ENCODE peak calls at places on chromosomes 4 and X, in six cellular contexts. F, O, Q, X, J and U are unnamed samples.

GRCh38 chr4:183733181-183733580 is 74.1 kb downstream of the TRAPPC11 start:
- DNase-seq in J (no peak), X (no peak), Q (no peak), F (no peak), O (no peak), U (no peak)

GRCh38 chr4:13524504-13525243 is 19.6 kb downstream of the NKX3-2 start:
- DNase-seq in Q (no peak), O (no peak), J (no peak), X (no peak), F (no peak), U (no peak)

GRCh38 chrX:102341867-102342266 is 94.9 kb downstream of the NXF2 start:
- DNase-seq in O (no peak), X (no peak), J (no peak), F (no peak), Q (no peak), U (no peak)

GRCh38 chr4:123305746-123306145 is 90.8 kb upstream of the SPRY1 start:
- DNase-seq in Q (no peak), O (no peak), J (no peak), X (no peak), F (no peak), U (no peak)

GRCh38 chrX:38817004-38817703 is 15.9 kb downstream of the MID1IP1 start:
- DNase-seq in O (peak; percentile 12), X (no peak), J (peak; percentile 50), Q (no peak), F (no peak), U (no peak)

GRCh38 chr4:57943672-57944071 is 833.5 kb upstream of the IGFBP7 start:
- DNase-seq in F (no peak), O (no peak), X (no peak), Q (no peak), J (no peak), U (no peak)

GRCh38 chr4:126004936-126005335 is 690.2 kb downstream of the FAT4 start:
- DNase-seq in J (no peak), O (no peak), X (no peak), F (no peak), Q (no peak), U (no peak)

GRCh38 chrX:29555465-29556091 is 659.8 kb upstream of the MAGEB2 start:
- DNase-seq in J (no peak), F (no peak), Q (no peak), X (no peak), O (no peak), U (no peak)

GRCh38 chr4:164755432-164755831 is 1.5 kb downstream of the SMIM31 start:
- DNase-seq in X (no peak), J (no peak), O (no peak), Q (no peak), F (no peak), U (no peak)

GRCh38 chr4:41963105-41963504 is 18.5 kb upstream of the DCAF4L1 start:
- DNase-seq in O (no peak), F (no peak), J (no peak), Q (no peak), X (no peak), U (no peak)

GRCh38 chr4:177051473-177052060 is 258.1 kb upstream of the NEIL3 start:
- DNase-seq in X (peak; percentile 70), J (no peak), F (peak; percentile 9), Q (no peak), O (peak; percentile 38), U (no peak)

GRCh38 chr4:157423526-157424020 is 203.0 kb downstream of the GRIA2 start:
- DNase-seq in F (no peak), O (no peak), J (no peak), X (no peak), Q (no peak), U (no peak)

GRCh38 chrX:124347242-124347641 is 879 bp downstream of the SH2D1A start:
- DNase-seq in X (no peak), J (no peak), F (no peak), O (no peak), Q (no peak), U (no peak)

GRCh38 chr4:120771907-120772306 is 150.6 kb downstream of the PRDM5 start:
- DNase-seq in F (no peak), J (no peak), X (no peak), Q (no peak), O (no peak), U (no peak)

GRCh38 chr4:54063224-54063623 is 1.2 kb downstream of the CHIC2 start:
- DNase-seq in X (no peak), F (no peak), O (no peak), J (no peak), Q (no peak), U (no peak)

GRCh38 chrX:40908026-40908425 is 172.7 kb upstream of the MED14 start:
- DNase-seq in J (no peak), O (no peak), F (no peak), X (no peak), Q (no peak), U (no peak)

GRCh38 chrX:133726211-133726630 is 259.2 kb downstream of the GPC3 start:
- DNase-seq in F (no peak), X (peak; percentile 47), O (no peak), J (no peak), Q (no peak), U (no peak)

GRCh38 chr4:6472387-6473263 is at the start of gene PPP2R2C:
- DNase-seq in O (no peak), X (no peak), Q (no peak), F (no peak), J (no peak), U (no peak)

GRCh38 chr4:37590016-37590415 is 96.2 kb downstream of the RELL1 start:
- DNase-seq in O (no peak), F (no peak), X (no peak), J (no peak), Q (no peak), U (no peak)

GRCh38 chr4:19151684-19152083 is 1100.0 kb upstream of the SLIT2 start:
- DNase-seq in O (no peak), X (no peak), Q (no peak), F (no peak), J (no peak), U (no peak)

GRCh38 chrX:71095971-71096701 is 485 bp downstream of the FOXO4 start:
- DNase-seq in X (peak; percentile 63), J (no peak), Q (no peak), O (peak; percentile 12), F (no peak), U (no peak)

GRCh38 chrX:13029831-13030771 is 14.3 kb downstream of the FAM9C start:
- DNase-seq in J (no peak), F (no peak), O (no peak), Q (no peak), X (no peak), U (no peak)

GRCh38 chr4:84995386-84995785 is 28.9 kb upstream of the WDFY3 start:
- DNase-seq in Q (no peak), J (no peak), O (no peak), F (no peak), X (no peak), U (no peak)